ENCODE peak calls at places on chromosomes 4 and X, in six cellular contexts. W is endothelial cell; C is mesothelial cell of epicardium; Q is stimulated activated naive B cell treated with anti-CD40 and anti-IgM and Interleukin-4, amounts not matched to agents 10 μg/mL and 1 μg/mL and 100 μg/mL, for 72 hours; T is activated naive CD8-positive, alpha-beta T cell treated with anti-CD3 and anti-CD28 coated beads, Interleukin-2, amount 10 ng/mL, durations not matched to agents 7 days and 5 days; S is NCI-H2081. P is an unnamed sample.
A peak's percentile ranks its signal among the peaks of the same experiment; 100 is the strongest.

GRCh38 chrX:38055170-38055847 is 49.0 kb downstream of the SYTL5 start:
- DNase-seq in S (no peak), C (no peak), T (no peak), W (no peak), Q (no peak), P (no peak)

GRCh38 chr4:89752932-89753598 is 83.9 kb downstream of the SNCA start:
- DNase-seq in C (no peak), Q (no peak), S (no peak), T (no peak), W (no peak), P (peak; percentile 2)

GRCh38 chrX:115713465-115713864 is 152.5 kb downstream of the PLS3 start:
- DNase-seq in C (no peak), T (no peak), S (no peak), Q (no peak), W (no peak), P (peak; percentile 54)

GRCh38 chr4:83831588-83831987 is 295.7 kb downstream of the GPAT3 start:
- DNase-seq in C (no peak), W (no peak), Q (no peak), T (no peak), S (no peak), P (no peak)

GRCh38 chr4:174023641-174024040 is 259.8 kb downstream of the FBXO8 start:
- DNase-seq in C (no peak), Q (no peak), T (no peak), S (no peak), W (no peak), P (no peak)

GRCh38 chr4:41212221-41213203 is 1.8 kb downstream of the APBB2 start:
- DNase-seq in C (no peak), W (peak; percentile 37), T (no peak), Q (no peak), S (peak; percentile 58), P (peak; percentile 66)

GRCh38 chr4:60216752-60217151 is 983.4 kb upstream of the ADGRL3 start:
- DNase-seq in Q (no peak), S (no peak), T (no peak), W (no peak), C (no peak), P (no peak)

GRCh38 chr4:6731301-6731641 is 15.3 kb downstream of the BLOC1S4 start:
- DNase-seq in S (no peak), C (no peak), W (no peak), Q (no peak), T (no peak), P (no peak)

GRCh38 chr4:30855232-30855631 is 135.1 kb downstream of the PCDH7 start:
- DNase-seq in Q (no peak), S (no peak), W (no peak), C (no peak), T (no peak), P (no peak)

GRCh38 chr4:189202869-189203271 is 737.8 kb upstream of the FRG1 start:
- DNase-seq in S (no peak), C (no peak), Q (no peak), T (no peak), W (no peak), P (no peak)

GRCh38 chr4:188767496-188767895 is 628.3 kb downstream of the TRIML1 start:
- DNase-seq in T (no peak), C (no peak), W (no peak), S (no peak), Q (no peak), P (no peak)

GRCh38 chrX:149712831-149713230 is 971 bp downstream of the MAGEA11 start:
- DNase-seq in C (no peak), T (no peak), S (no peak), Q (no peak), W (no peak), P (no peak)

GRCh38 chr4:141768954-141769353 is 132.6 kb downstream of the IL15 start:
- DNase-seq in T (no peak), C (no peak), S (no peak), Q (no peak), W (no peak), P (no peak)

GRCh38 chrX:50827996-50828395 is 14.0 kb upstream of the SHROOM4 start:
- DNase-seq in S (no peak), W (no peak), T (no peak), Q (no peak), C (no peak), P (no peak)

GRCh38 chrX:45497290-45497689 is 296.6 kb upstream of the DIPK2B start:
- DNase-seq in Q (no peak), W (no peak), C (no peak), S (no peak), T (no peak), P (no peak)

GRCh38 chr4:22897520-22898108 is 204.9 kb downstream of the GBA3 start:
- DNase-seq in W (peak; percentile 55), S (peak; percentile 40), T (no peak), Q (no peak), C (no peak), P (peak; percentile 23)

GRCh38 chr4:15234585-15235126 is 193.2 kb upstream of the C1QTNF7 start:
- DNase-seq in W (no peak), S (no peak), T (no peak), Q (no peak), C (no peak), P (no peak)

GRCh38 chrX:129622757-129623301 is 31.9 kb downstream of the APLN start:
- DNase-seq in S (no peak), W (peak; percentile 56), C (no peak), T (no peak), Q (no peak), P (no peak)

GRCh38 chr4:41517121-41517520 is 20.8 kb upstream of the LIMCH1 start:
- DNase-seq in T (no peak), W (no peak), S (no peak), C (no peak), Q (no peak), P (no peak)

GRCh38 chr4:40990202-40990898 is 224.0 kb downstream of the APBB2 start:
- DNase-seq in W (no peak), T (no peak), C (no peak), S (no peak), Q (no peak), P (no peak)

GRCh38 chrX:153434801-153435200 is 11.1 kb downstream of the TREX2 start:
- DNase-seq in Q (no peak), C (no peak), W (no peak), T (no peak), S (no peak), P (no peak)

GRCh38 chrX:33415454-33415853 is 204.1 kb upstream of the DMD start:
- DNase-seq in Q (no peak), C (no peak), S (no peak), W (no peak), T (no peak), P (no peak)

GRCh38 chrX:37745835-37746234 is 34.0 kb upstream of the CYBB start:
- DNase-seq in W (no peak), T (no peak), S (no peak), C (no peak), Q (peak; percentile 18), P (no peak)

GRCh38 chr4:102036619-102037376 is 246.3 kb downstream of the BANK1 start:
- DNase-seq in T (no peak), S (peak; percentile 14), Q (no peak), W (no peak), C (no peak), P (peak; percentile 18)

GRCh38 chr4:2348786-2349185 is 69.7 kb downstream of the ZFYVE28 start:
- DNase-seq in C (no peak), Q (no peak), W (no peak), S (no peak), T (no peak), P (no peak)

GRCh38 chr4:3656441-3657376 is 109.5 kb upstream of the ADRA2C start:
- DNase-seq in W (no peak), Q (no peak), C (no peak), S (peak; percentile 26), T (no peak), P (no peak)

GRCh38 chrX:34849371-34849770 is 93.2 kb upstream of the FAM47B start:
- DNase-seq in S (no peak), Q (no peak), W (no peak), T (no peak), C (no peak), P (no peak)

GRCh38 chrX:46953137-46953527 is 40.9 kb downstream of the JADE3 start:
- DNase-seq in C (no peak), W (no peak), T (no peak), S (no peak), Q (peak; percentile 21), P (no peak)

P was measured in NCI-H146.